ENCODE peak calls at places on chromosomes 13 and 19, in five cellular contexts. V is PC-3; F is omental fat pad; C is colonic mucosa; W is CD4-positive, alpha-beta T cell. Q is an unnamed sample.

GRCh38 chr13:72457151-72457550 is 270.3 kb downstream of the MZT1 start:
- DNase-seq in C (no peak), V (no peak), F (no peak), W (no peak), Q (no peak)

GRCh38 chr19:34475026-34475974 is 6.3 kb upstream of the WTIP start:
- DNase-seq in C (no peak), F (no peak), W (no peak), V (peak), Q (no peak)

GRCh38 chr13:112842343-112842856 is 126.6 kb upstream of the MCF2L start:
- DNase-seq in V (no peak), F (no peak), C (no peak), W (no peak), Q (no peak)

GRCh38 chr13:69720278-69720983 is 387.2 kb upstream of the ATXN8OS start:
- DNase-seq in F (no peak), W (no peak), C (peak), V (peak), Q (no peak)

GRCh38 chr19:48341006-48341405 is 15.7 kb downstream of the EMP3 start:
- DNase-seq in C (no peak), V (peak), F (no peak), W (no peak), Q (no peak)

GRCh38 chr19:39110263-39110967 is 15.2 kb upstream of the PAK4 start:
- DNase-seq in C (peak), F (no peak), V (peak), W (peak), Q (peak)

GRCh38 chr13:34731486-34731885 is 210.6 kb upstream of the NBEA start:
- DNase-seq in W (no peak), F (no peak), C (no peak), V (no peak), Q (no peak)

GRCh38 chr13:31908696-31909386 is 122.7 kb upstream of the FRY start:
- DNase-seq in W (no peak), C (no peak), F (no peak), V (no peak), Q (no peak)

GRCh38 chr13:29540799-29541198 is 54.7 kb downstream of the SLC7A1 start:
- DNase-seq in C (no peak), W (no peak), V (no peak), F (no peak), Q (no peak)

GRCh38 chr19:27750697-27751391 is 1462.1 kb downstream of the UQCRFS1 start:
- DNase-seq in C (no peak), W (no peak), V (no peak), F (no peak), Q (no peak)

GRCh38 chr19:44808463-44809371 is at the start of gene BCAM:
- DNase-seq in V (peak), C (peak), F (peak), W (no peak), Q (peak)

GRCh38 chr19:16698914-16699313 is 20.7 kb upstream of the NWD1 start:
- DNase-seq in V (no peak), W (no peak), C (no peak), F (no peak), Q (no peak)

GRCh38 chr19:40270362-40271089 is 14.6 kb downstream of the AKT2 start:
- DNase-seq in C (no peak), V (no peak), W (no peak), F (no peak), Q (no peak)
- TF ChIP-seq CTCF in C (no peak), V (no peak), W (no peak), F (no peak), Q (no peak)

GRCh38 chr19:4515732-4516131 is 2.6 kb downstream of the PLIN4 start:
- DNase-seq in C (no peak), F (no peak), W (no peak), V (no peak), Q (no peak)
- TF ChIP-seq CTCF in C (no peak), F (no peak), W (no peak), V (no peak), Q (no peak)

GRCh38 chr13:98975822-98976261 is 2.0 kb downstream of the DOCK9 start:
- DNase-seq in C (no peak), V (no peak), W (no peak), F (no peak), Q (no peak)
- TF ChIP-seq CTCF in C (no peak), V (no peak), W (no peak), F (no peak), Q (no peak)

GRCh38 chr19:14090509-14091085 is at the start of gene SAMD1:
- DNase-seq in C (peak), V (peak), W (peak), F (peak), Q (no peak)

GRCh38 chr19:14089412-14089661 is 1.2 kb downstream of the SAMD1 start:
- DNase-seq in W (no peak), V (peak), F (no peak), C (no peak), Q (no peak)

GRCh38 chr19:14089662-14090508 is 666 bp downstream of the SAMD1 start:
- DNase-seq in V (peak), W (no peak), C (no peak), F (no peak), Q (peak)

GRCh38 chr19:14091885-14092462 is 1.4 kb upstream of the SAMD1 start:
- DNase-seq in W (no peak), V (no peak), F (no peak), C (no peak), Q (no peak)

GRCh38 chr19:14091086-14091884 is 734 bp upstream of the SAMD1 start:
- DNase-seq in C (peak), F (no peak), W (peak), V (peak), Q (peak)
- TF ChIP-seq CTCF in C (no peak), F (no peak), W (peak), V (peak), Q (no peak)

GRCh38 chr19:18339703-18340102 is 695 bp upstream of the PGPEP1 start:
- DNase-seq in C (peak), V (peak), F (no peak), W (no peak), Q (peak)

GRCh38 chr19:18338471-18339001 is 1.9 kb upstream of the PGPEP1 start:
- DNase-seq in V (no peak), W (no peak), C (no peak), F (no peak), Q (no peak)

GRCh38 chr19:18342090-18342632 is 1.8 kb downstream of the PGPEP1 start:
- DNase-seq in F (no peak), V (no peak), C (no peak), W (no peak), Q (no peak)

GRCh38 chr19:18340237-18340989 is at the start of gene PGPEP1:
- DNase-seq in V (peak), F (peak), C (peak), W (no peak), Q (peak)

DNA sequence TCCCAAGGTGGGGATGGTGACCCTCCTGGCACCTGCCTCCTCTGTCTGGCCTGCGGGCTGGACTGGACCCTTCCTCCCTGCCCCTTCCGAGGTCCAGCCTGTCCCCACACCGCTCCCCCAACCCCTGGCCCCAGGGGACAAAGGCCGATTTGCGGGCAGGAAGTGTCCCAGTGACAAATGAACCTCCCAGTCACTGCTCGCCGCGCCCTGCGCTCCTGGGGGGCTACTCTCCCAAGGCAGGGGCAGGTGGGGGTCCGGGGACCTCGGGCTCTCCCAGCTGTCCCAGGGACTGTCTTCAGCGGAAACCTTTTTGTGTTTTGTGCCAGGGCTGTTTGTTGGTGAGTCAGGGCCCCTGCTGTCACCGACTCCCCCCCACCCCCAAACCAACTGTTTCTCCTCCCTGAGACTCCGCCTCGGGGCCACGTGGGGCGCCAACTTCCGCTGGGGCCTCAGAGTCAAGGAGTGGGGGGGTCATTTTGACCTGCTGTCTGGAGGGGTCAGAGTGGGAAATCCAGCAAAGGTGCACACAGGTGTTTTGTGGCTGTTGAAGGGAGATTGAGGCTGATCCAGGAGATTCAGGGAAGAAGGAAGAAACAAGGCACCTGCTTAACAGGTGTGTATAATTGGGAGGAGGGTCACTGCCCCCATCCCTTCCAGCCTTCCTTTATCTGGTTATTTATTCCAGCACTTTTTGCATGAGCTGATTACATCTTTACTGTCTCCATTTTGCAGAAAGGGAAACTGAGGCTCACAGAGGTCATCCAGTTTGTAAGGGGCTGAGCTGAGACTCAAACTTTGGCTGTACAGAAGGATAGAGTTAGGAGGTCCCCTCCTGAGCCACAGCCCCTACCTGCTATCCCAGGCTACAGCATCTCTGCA is 831 bp downstream of the PGPEP1 start:
- DNase-seq in C (peak), F (peak), V (peak), W (peak), Q (peak)
- TF ChIP-seq CTCF in C (no peak), F (no peak), V (no peak), W (no peak), Q (no peak)

GRCh38 chr13:71067164-71067815 is 799.7 kb downstream of the DACH1 start:
- DNase-seq in V (no peak), W (no peak), C (no peak), F (no peak), Q (no peak)
- TF ChIP-seq CTCF in V (no peak), W (no peak), C (no peak), F (no peak), Q (no peak)

GRCh38 chr19:56660381-56661105 is 11.0 kb downstream of the ZNF835 start:
- DNase-seq in F (no peak), W (no peak), V (no peak), C (no peak), Q (no peak)
- TF ChIP-seq CTCF in F (no peak), W (no peak), V (no peak), C (no peak), Q (no peak)

GRCh38 chr19:742540-743075 is 8.3 kb upstream of the MISP start:
- DNase-seq in C (no peak), V (no peak), F (no peak), W (no peak), Q (no peak)

GRCh38 chr19:738509-739128 is 12.3 kb upstream of the MISP start:
- DNase-seq in C (peak), V (no peak), W (no peak), F (no peak), Q (no peak)

GRCh38 chr19:743168-743687 is 7.7 kb upstream of the MISP start:
- DNase-seq in C (peak), F (no peak), V (no peak), W (no peak), Q (peak)

GRCh38 chr19:739998-740715 is 10.8 kb upstream of the MISP start:
- DNase-seq in V (no peak), W (no peak), C (no peak), F (no peak), Q (no peak)

DNA sequence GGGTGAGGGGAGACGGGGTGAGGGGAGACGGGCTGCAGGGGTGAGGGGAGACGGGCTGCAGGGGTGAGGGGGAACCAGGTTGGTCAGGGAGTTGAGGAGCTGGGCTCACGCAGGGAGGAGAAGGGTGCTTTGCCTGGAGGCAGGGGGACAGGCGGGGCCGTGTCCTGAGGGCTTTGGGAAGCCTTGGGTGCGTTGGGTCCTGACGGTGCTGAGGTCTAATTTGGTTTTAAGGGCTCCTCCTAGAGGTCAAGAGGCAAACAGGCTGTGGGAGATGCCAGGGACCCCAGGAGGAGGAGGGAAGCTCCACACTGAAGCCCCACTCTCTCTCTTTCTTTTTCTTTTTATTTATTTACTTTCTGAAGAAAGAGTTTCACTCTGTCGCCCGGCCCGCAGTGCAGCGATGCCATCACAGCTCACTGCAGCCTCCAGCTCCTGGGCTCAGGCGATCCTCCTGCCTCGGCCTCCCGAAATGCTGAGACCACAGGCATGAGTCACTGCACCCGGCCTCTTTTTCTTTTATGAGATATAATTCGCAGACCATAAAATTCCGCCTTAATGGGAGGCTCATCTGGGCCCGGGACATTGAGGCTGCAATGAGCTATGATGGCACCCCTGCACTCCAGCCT is 9.3 kb upstream of the MISP start:
- DNase-seq in W (no peak), V (peak), C (no peak), F (no peak), Q (no peak)
- TF ChIP-seq CTCF in W (no peak), V (peak), C (no peak), F (no peak), Q (no peak)

Q was measured in Calu3.